ENCODE peak calls at places on chromosomes 13 and 19, in six cellular contexts. Z is RWPE1, N is prostate gland, I is T-helper 2 cell, P is RCC 7860, C is AG09319. K is an unnamed sample.

GRCh38 chr13:31073859-31074718 is 87.6 kb downstream of the HSPH1 start:
- DNase-seq in Z (no peak), N (peak), I (no peak), P (no peak), C (no peak), K (no peak)

GRCh38 chr13:39976481-39976880 is 321.0 kb downstream of the COG6 start:
- DNase-seq in Z (no peak), N (no peak), I (no peak), P (no peak), C (no peak), K (no peak)

GRCh38 chr19:43519436-43520088 is 7.4 kb downstream of the ETHE1 start:
- DNase-seq in Z (peak), N (peak), I (peak), P (peak), C (peak), K (peak)

GRCh38 chr19:48805452-48805851 is 5.4 kb downstream of the BCAT2 start:
- DNase-seq in Z (no peak), N (no peak), I (no peak), P (no peak), C (no peak), K (no peak)

GRCh38 chr19:14354445-14354844 is 26.8 kb upstream of the ADGRE5 start:
- DNase-seq in Z (peak), N (no peak), I (no peak), P (no peak), C (no peak), K (no peak)

GRCh38 chr19:2607712-2608601 is 94.5 kb downstream of the GNG7 start:
- DNase-seq in Z (no peak), N (no peak), I (peak), P (no peak), C (no peak), K (no peak)

GRCh38 chr19:40091205-40092129 is 724 bp upstream of the ZNF780A start:
- DNase-seq in Z (no peak), N (no peak), I (no peak), P (no peak), C (no peak), K (no peak)

GRCh38 chr19:48806818-48807589 is 3.8 kb downstream of the BCAT2 start:
- DNase-seq in Z (no peak), N (no peak), I (no peak), P (no peak), C (no peak), K (no peak)

GRCh38 chr13:40235160-40235796 is 431.2 kb downstream of the FOXO1 start:
- DNase-seq in Z (no peak), N (no peak), I (no peak), P (no peak), C (peak), K (no peak)

GRCh38 chr13:71260246-71260645 is 606.8 kb downstream of the DACH1 start:
- DNase-seq in Z (no peak), N (no peak), I (no peak), P (no peak), C (no peak), K (no peak)

GRCh38 chr19:55581145-55581827 is 638 bp upstream of the ZNF579 start:
- DNase-seq in Z (no peak), N (no peak), I (no peak), P (no peak), C (no peak), K (no peak)

K was measured in keratinocyte.